ENCODE peak calls at places on chromosome 11, in seven cellular contexts. One of them, this sample, is unnamed.

GRCh38 chr11:1936072-1936780 is 10.9 kb upstream of the MRPL23 start:
- DNase-seq in spleen: peak
- DNase-seq in suprapubic skin: no peak
- DNase-seq in body of pancreas: no peak
- DNase-seq in upper lobe of left lung: no peak
- DNase-seq in IMR-90: no peak
- DNase-seq in A549: no peak
- DNase-seq in this sample: peak

GRCh38 chr11:109606256-109606655 is 184.3 kb downstream of the C11orf87 start:
- DNase-seq in upper lobe of left lung: no peak
- DNase-seq in body of pancreas: no peak
- DNase-seq in A549: no peak
- DNase-seq in spleen: no peak
- DNase-seq in suprapubic skin: no peak
- DNase-seq in IMR-90: no peak
- DNase-seq in this sample: no peak

GRCh38 chr11:12914401-12914912 is 94.7 kb upstream of the RASSF10 start:
- DNase-seq in IMR-90: peak
- DNase-seq in body of pancreas: peak
- DNase-seq in suprapubic skin: peak
- DNase-seq in A549: peak
- DNase-seq in upper lobe of left lung: peak
- DNase-seq in spleen: no peak
- DNase-seq in this sample: peak

GRCh38 chr11:70542811-70543210 is 144.5 kb downstream of the CTTN start:
- DNase-seq in spleen: peak
- DNase-seq in IMR-90: no peak
- DNase-seq in body of pancreas: no peak
- DNase-seq in A549: no peak
- DNase-seq in suprapubic skin: no peak
- DNase-seq in upper lobe of left lung: no peak
- DNase-seq in this sample: no peak

GRCh38 chr11:126113515-126113957 is 50.9 kb upstream of the CDON start:
- DNase-seq in upper lobe of left lung: peak
- DNase-seq in A549: peak
- DNase-seq in spleen: peak
- DNase-seq in suprapubic skin: peak
- DNase-seq in IMR-90: peak
- DNase-seq in body of pancreas: peak
- DNase-seq in this sample: peak

GRCh38 chr11:57144531-57145320 is 37.0 kb upstream of the LRRC55 start:
- DNase-seq in suprapubic skin: no peak
- DNase-seq in A549: no peak
- DNase-seq in spleen: no peak
- DNase-seq in IMR-90: no peak
- DNase-seq in upper lobe of left lung: no peak
- DNase-seq in body of pancreas: no peak
- DNase-seq in this sample: no peak

GRCh38 chr11:60307507-60308195 is 19.4 kb upstream of the MS4A6E start:
- DNase-seq in upper lobe of left lung: no peak
- DNase-seq in spleen: no peak
- DNase-seq in IMR-90: no peak
- DNase-seq in suprapubic skin: no peak
- DNase-seq in A549: no peak
- DNase-seq in body of pancreas: no peak
- DNase-seq in this sample: no peak

GRCh38 chr11:34151166-34151565 is 45.7 kb downstream of the NAT10 start:
- DNase-seq in IMR-90: no peak
- DNase-seq in suprapubic skin: no peak
- DNase-seq in A549: no peak
- DNase-seq in upper lobe of left lung: no peak
- DNase-seq in spleen: peak
- DNase-seq in body of pancreas: no peak
- DNase-seq in this sample: no peak

GRCh38 chr11:73141309-73142127 is 600 bp downstream of the FCHSD2 start:
- DNase-seq in body of pancreas: peak
- DNase-seq in A549: peak
- DNase-seq in spleen: peak
- DNase-seq in suprapubic skin: peak
- DNase-seq in upper lobe of left lung: peak
- DNase-seq in IMR-90: peak
- DNase-seq in this sample: peak

GRCh38 chr11:34605481-34606325 is 15.2 kb upstream of the EHF start:
- DNase-seq in spleen: no peak
- DNase-seq in A549: no peak
- DNase-seq in upper lobe of left lung: no peak
- DNase-seq in body of pancreas: no peak
- DNase-seq in IMR-90: no peak
- DNase-seq in suprapubic skin: no peak
- DNase-seq in this sample: no peak

GRCh38 chr11:130055637-130056036 is 14.1 kb upstream of the APLP2 start:
- DNase-seq in upper lobe of left lung: no peak
- DNase-seq in spleen: no peak
- DNase-seq in body of pancreas: no peak
- DNase-seq in suprapubic skin: no peak
- DNase-seq in IMR-90: no peak
- DNase-seq in A549: no peak
- DNase-seq in this sample: no peak

GRCh38 chr11:123221074-123221473 is 26.0 kb upstream of the CLMP start:
- DNase-seq in suprapubic skin: no peak
- DNase-seq in A549: no peak
- DNase-seq in spleen: no peak
- DNase-seq in body of pancreas: no peak
- DNase-seq in upper lobe of left lung: no peak
- DNase-seq in IMR-90: no peak
- DNase-seq in this sample: no peak

GRCh38 chr11:12789574-12789973 is 115.4 kb downstream of the TEAD1 start:
- DNase-seq in A549: no peak
- DNase-seq in suprapubic skin: no peak
- DNase-seq in upper lobe of left lung: no peak
- DNase-seq in IMR-90: no peak
- DNase-seq in spleen: no peak
- DNase-seq in body of pancreas: no peak
- DNase-seq in this sample: no peak

GRCh38 chr11:128695539-128696221 is 1.8 kb downstream of the FLI1 start:
- DNase-seq in A549: no peak
- DNase-seq in body of pancreas: no peak
- DNase-seq in IMR-90: no peak
- DNase-seq in suprapubic skin: no peak
- DNase-seq in upper lobe of left lung: peak
- DNase-seq in spleen: peak
- DNase-seq in this sample: no peak

GRCh38 chr11:64969209-64969608 is 2.7 kb downstream of the MAJIN start:
- DNase-seq in spleen: no peak
- DNase-seq in upper lobe of left lung: no peak
- DNase-seq in IMR-90: peak
- DNase-seq in A549: peak
- DNase-seq in suprapubic skin: no peak
- DNase-seq in body of pancreas: no peak
- DNase-seq in this sample: no peak

GRCh38 chr11:12164061-12165014 is 53.9 kb downstream of the MICAL2 start:
- DNase-seq in upper lobe of left lung: no peak
- DNase-seq in A549: peak
- DNase-seq in spleen: no peak
- DNase-seq in body of pancreas: no peak
- DNase-seq in suprapubic skin: no peak
- DNase-seq in IMR-90: peak
- DNase-seq in this sample: no peak

GRCh38 chr11:59756496-59756840 is 1.3 kb downstream of the STX3 start:
- DNase-seq in body of pancreas: no peak
- DNase-seq in spleen: no peak
- DNase-seq in upper lobe of left lung: no peak
- DNase-seq in suprapubic skin: no peak
- DNase-seq in IMR-90: no peak
- DNase-seq in A549: peak
- DNase-seq in this sample: no peak

GRCh38 chr11:69431136-69431535 is 50.3 kb upstream of the LINC01488 start:
- DNase-seq in upper lobe of left lung: no peak
- DNase-seq in IMR-90: no peak
- DNase-seq in suprapubic skin: no peak
- DNase-seq in body of pancreas: no peak
- DNase-seq in A549: no peak
- DNase-seq in spleen: no peak
- DNase-seq in this sample: no peak

GRCh38 chr11:125992893-125993292 is 47.0 kb downstream of the VSIG10L2 start:
- DNase-seq in upper lobe of left lung: no peak
- DNase-seq in spleen: no peak
- DNase-seq in body of pancreas: no peak
- DNase-seq in IMR-90: no peak
- DNase-seq in suprapubic skin: no peak
- DNase-seq in A549: no peak
- DNase-seq in this sample: no peak

GRCh38 chr11:102332611-102332994 is 14.4 kb upstream of the BIRC2 start:
- DNase-seq in IMR-90: no peak
- DNase-seq in spleen: no peak
- DNase-seq in suprapubic skin: no peak
- DNase-seq in body of pancreas: no peak
- DNase-seq in upper lobe of left lung: no peak
- DNase-seq in A549: no peak
- DNase-seq in this sample: no peak

GRCh38 chr11:103359221-103359620 is 250.0 kb downstream of the DYNC2H1 start:
- DNase-seq in A549: no peak
- DNase-seq in suprapubic skin: no peak
- DNase-seq in spleen: no peak
- DNase-seq in body of pancreas: no peak
- DNase-seq in upper lobe of left lung: no peak
- DNase-seq in IMR-90: peak
- DNase-seq in this sample: no peak

DNA sequence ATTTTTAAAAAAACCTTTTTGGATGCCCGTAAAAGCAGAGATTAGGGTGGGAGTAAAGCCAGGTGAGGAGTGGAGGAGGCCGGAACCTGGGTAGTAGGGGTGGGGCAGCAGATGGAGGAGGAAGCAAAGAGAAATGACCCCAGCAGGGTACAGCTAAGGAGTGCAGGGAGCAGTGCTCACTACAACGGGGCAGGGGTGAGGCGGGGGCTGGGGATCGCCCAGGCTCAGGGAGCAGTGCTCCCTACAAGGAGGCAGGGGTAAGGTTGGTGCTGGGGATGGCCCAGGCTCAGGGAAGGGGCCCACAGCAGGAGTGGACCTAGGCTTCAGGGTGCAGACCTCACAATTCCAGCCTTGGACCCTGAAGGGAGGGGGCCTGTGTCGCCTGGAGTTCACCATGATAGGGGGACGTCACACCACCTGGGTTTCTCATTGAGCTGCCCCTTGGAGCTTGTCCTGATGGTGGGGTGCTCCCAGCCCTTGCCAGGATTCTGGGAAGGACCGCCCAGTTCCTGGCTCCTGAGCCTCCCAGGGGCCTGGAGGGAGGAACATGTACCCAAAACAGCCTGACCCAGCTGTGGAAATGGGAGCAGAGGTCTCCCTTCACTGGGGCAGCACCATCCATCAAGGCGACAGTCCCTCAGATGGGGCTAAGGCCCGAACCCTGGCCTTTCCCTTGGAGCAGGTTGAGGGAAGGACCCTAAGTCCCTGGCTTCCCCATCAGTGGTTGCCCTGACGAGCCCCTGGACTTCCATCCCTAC is 2.9 kb upstream of the PNPLA2 start:
- DNase-seq in upper lobe of left lung: no peak
- DNase-seq in A549: no peak
- DNase-seq in body of pancreas: no peak
- DNase-seq in IMR-90: no peak
- DNase-seq in suprapubic skin: no peak
- DNase-seq in spleen: no peak
- DNase-seq in this sample: no peak
- TF ChIP-seq POLR2A in upper lobe of left lung: no peak
- TF ChIP-seq POLR2A in A549: no peak
- TF ChIP-seq POLR2A in body of pancreas: no peak
- TF ChIP-seq POLR2A in IMR-90: no peak
- TF ChIP-seq POLR2A in suprapubic skin: no peak
- TF ChIP-seq POLR2A in spleen: no peak
- TF ChIP-seq POLR2A in this sample: no peak

GRCh38 chr11:66326261-66327111 is 9.6 kb upstream of the CD248 start:
- DNase-seq in upper lobe of left lung: no peak
- DNase-seq in spleen: no peak
- DNase-seq in IMR-90: no peak
- DNase-seq in body of pancreas: no peak
- DNase-seq in suprapubic skin: peak
- DNase-seq in A549: no peak
- DNase-seq in this sample: peak

GRCh38 chr11:66322732-66323427 is 6.0 kb upstream of the CD248 start:
- DNase-seq in IMR-90: no peak
- DNase-seq in suprapubic skin: peak
- DNase-seq in A549: no peak
- DNase-seq in upper lobe of left lung: no peak
- DNase-seq in body of pancreas: no peak
- DNase-seq in spleen: no peak
- DNase-seq in this sample: peak

GRCh38 chr11:66323684-66324083 is 6.8 kb upstream of the CD248 start:
- DNase-seq in IMR-90: no peak
- DNase-seq in suprapubic skin: no peak
- DNase-seq in body of pancreas: no peak
- DNase-seq in spleen: no peak
- DNase-seq in upper lobe of left lung: no peak
- DNase-seq in A549: no peak
- DNase-seq in this sample: no peak

GRCh38 chr11:66325140-66325754 is 8.4 kb upstream of the CD248 start:
- DNase-seq in A549: no peak
- DNase-seq in suprapubic skin: no peak
- DNase-seq in IMR-90: no peak
- DNase-seq in upper lobe of left lung: no peak
- DNase-seq in spleen: no peak
- DNase-seq in body of pancreas: no peak
- DNase-seq in this sample: no peak

GRCh38 chr11:66324626-66325025 is 7.8 kb upstream of the CD248 start:
- DNase-seq in body of pancreas: no peak
- DNase-seq in IMR-90: no peak
- DNase-seq in A549: no peak
- DNase-seq in upper lobe of left lung: no peak
- DNase-seq in suprapubic skin: no peak
- DNase-seq in spleen: no peak
- DNase-seq in this sample: no peak
- H3K4me3 ChIP-seq in body of pancreas: no peak
- H3K4me3 ChIP-seq in IMR-90: no peak
- H3K4me3 ChIP-seq in A549: no peak
- H3K4me3 ChIP-seq in upper lobe of left lung: no peak
- H3K4me3 ChIP-seq in suprapubic skin: no peak
- H3K4me3 ChIP-seq in spleen: no peak
- H3K4me3 ChIP-seq in this sample: no peak

GRCh38 chr11:236774-237767 is at the start of gene PSMD13:
- DNase-seq in suprapubic skin: peak
- DNase-seq in body of pancreas: peak
- DNase-seq in upper lobe of left lung: peak
- DNase-seq in A549: peak
- DNase-seq in IMR-90: peak
- DNase-seq in spleen: peak
- DNase-seq in this sample: peak
- TF ChIP-seq POLR2A in suprapubic skin: peak
- TF ChIP-seq POLR2A in body of pancreas: peak
- TF ChIP-seq POLR2A in upper lobe of left lung: peak
- TF ChIP-seq POLR2A in A549: peak
- TF ChIP-seq POLR2A in IMR-90: peak
- TF ChIP-seq POLR2A in spleen: no peak
- TF ChIP-seq POLR2A in this sample: peak

GRCh38 chr11:43558556-43559127 is 121.9 kb upstream of the HSD17B12 start:
- DNase-seq in IMR-90: no peak
- DNase-seq in body of pancreas: no peak
- DNase-seq in suprapubic skin: no peak
- DNase-seq in A549: no peak
- DNase-seq in upper lobe of left lung: no peak
- DNase-seq in spleen: no peak
- DNase-seq in this sample: no peak
- H3K4me3 ChIP-seq in IMR-90: no peak
- H3K4me3 ChIP-seq in body of pancreas: no peak
- H3K4me3 ChIP-seq in suprapubic skin: no peak
- H3K4me3 ChIP-seq in A549: no peak
- H3K4me3 ChIP-seq in upper lobe of left lung: no peak
- H3K4me3 ChIP-seq in spleen: no peak
- H3K4me3 ChIP-seq in this sample: no peak

This sample was measured in uterus.